ENCODE peak calls at places on chromosomes 13 and 19, in nine cellular contexts. J is breast epithelium, W is suprapubic skin, M is spleen, L is transverse colon, S is upper lobe of left lung, P is vagina, D is stomach, K is HCT116. H is an unnamed sample.

GRCh38 chr19:6925801-6926751 is 38.7 kb downstream of the ADGRE1 start:
- DNase-seq in L (no peak), K (no peak), M (no peak), S (no peak), W (no peak), J (no peak), P (no peak), D (no peak), H (no peak)

GRCh38 chr19:24033962-24034342 is 53.0 kb upstream of the ZNF254 start:
- DNase-seq in P (no peak), J (peak; percentile 35), D (peak; percentile 60), M (no peak), K (no peak), W (peak; percentile 68), L (peak; percentile 62), S (no peak), H (peak; percentile 75)

GRCh38 chr13:43356566-43356965 is 333.2 kb downstream of the DNAJC15 start:
- DNase-seq in L (no peak), W (no peak), J (no peak), M (no peak), P (no peak), K (no peak), S (no peak), D (no peak), H (no peak)

GRCh38 chr13:101401196-101401595 is 15.1 kb downstream of the NALCN start:
- DNase-seq in J (no peak), M (no peak), K (no peak), P (no peak), W (no peak), D (no peak), S (no peak), L (no peak), H (no peak)

GRCh38 chr19:3178377-3178972 is at the start of gene S1PR4:
- DNase-seq in S (no peak), J (no peak), L (peak; percentile 33), D (no peak), P (no peak), M (peak; percentile 95), K (no peak), W (no peak), H (no peak)

GRCh38 chr19:46493236-46494114 is 2.2 kb downstream of the PNMA8B start:
- DNase-seq in K (no peak), S (peak; percentile 91), J (no peak), W (peak; percentile 73), D (no peak), M (peak; percentile 80), P (no peak), L (peak; percentile 21), H (peak; percentile 72)

GRCh38 chr13:40344270-40345148 is 321.9 kb downstream of the FOXO1 start:
- DNase-seq in K (no peak), S (no peak), W (no peak), L (peak; percentile 38), J (no peak), P (peak; percentile 52), M (no peak), D (no peak), H (no peak)

GRCh38 chr19:47469719-47470118 is 2.0 kb downstream of the SLC8A2 start:
- DNase-seq in P (no peak), J (no peak), M (no peak), S (no peak), L (no peak), W (no peak), D (no peak), K (no peak), H (no peak)

GRCh38 chr13:41470187-41470586 is 12.8 kb downstream of the RGCC start:
- DNase-seq in D (no peak), L (no peak), J (no peak), P (no peak), W (no peak), M (no peak), K (no peak), S (no peak), H (no peak)

GRCh38 chr19:4971816-4972495 is 3.0 kb downstream of the KDM4B start:
- DNase-seq in L (no peak), D (no peak), W (peak; percentile 68), J (no peak), P (no peak), S (no peak), M (no peak), K (no peak), H (no peak)
- TF ChIP-seq POLR2AphosphoS5 in L (no peak), D (no peak), W (no peak), J (no peak), P (no peak), S (no peak), M (no peak), K (no peak), H (no peak)

GRCh38 chr19:18279516-18280246 is 1.7 kb downstream of the JUND start:
- DNase-seq in M (peak; percentile 98), L (peak; percentile 94), P (peak; percentile 96), K (peak; percentile 83), D (peak; percentile 92), S (peak; percentile 96), W (peak; percentile 93), J (peak; percentile 93), H (peak; percentile 97)
- TF ChIP-seq POLR2A in M (peak; percentile 84), L (peak; percentile 93), P (peak; percentile 97), K (peak; percentile 90), D (no peak), S (peak; percentile 55), W (peak; percentile 85), J (peak; percentile 85), H (peak; percentile 89)

GRCh38 chr13:81874253-81874652 is 1533.3 kb upstream of the SPRY2 start:
- DNase-seq in L (no peak), W (no peak), P (no peak), K (no peak), J (no peak), M (no peak), D (no peak), S (no peak), H (no peak)

GRCh38 chr13:81874681-81875661 is 1534.0 kb upstream of the SPRY2 start:
- DNase-seq in S (no peak), W (no peak), L (no peak), P (no peak), J (no peak), M (no peak), K (no peak), D (no peak), H (no peak)

GRCh38 chr13:81872581-81872980 is 1531.7 kb upstream of the SPRY2 start:
- DNase-seq in L (no peak), W (no peak), P (no peak), J (no peak), S (no peak), D (no peak), M (no peak), K (peak; percentile 12), H (no peak)
- TF ChIP-seq CTCF in L (peak; percentile 10), W (peak; percentile 21), P (no peak), J (no peak), S (no peak), D (no peak), M (no peak), K (peak; percentile 17), H (no peak)

GRCh38 chr19:42246143-42246868 is 3.9 kb upstream of the GSK3A start:
- DNase-seq in W (peak; percentile 91), J (peak; percentile 79), L (peak; percentile 74), M (peak; percentile 81), D (peak; percentile 73), P (no peak), S (no peak), K (no peak), H (peak; percentile 95)
- TF ChIP-seq POLR2AphosphoS5 in W (no peak), J (peak; percentile 60), L (peak; percentile 72), M (peak; percentile 59), D (no peak), P (peak; percentile 40), S (peak; percentile 27), K (peak; percentile 58), H (peak; percentile 59)

DNA sequence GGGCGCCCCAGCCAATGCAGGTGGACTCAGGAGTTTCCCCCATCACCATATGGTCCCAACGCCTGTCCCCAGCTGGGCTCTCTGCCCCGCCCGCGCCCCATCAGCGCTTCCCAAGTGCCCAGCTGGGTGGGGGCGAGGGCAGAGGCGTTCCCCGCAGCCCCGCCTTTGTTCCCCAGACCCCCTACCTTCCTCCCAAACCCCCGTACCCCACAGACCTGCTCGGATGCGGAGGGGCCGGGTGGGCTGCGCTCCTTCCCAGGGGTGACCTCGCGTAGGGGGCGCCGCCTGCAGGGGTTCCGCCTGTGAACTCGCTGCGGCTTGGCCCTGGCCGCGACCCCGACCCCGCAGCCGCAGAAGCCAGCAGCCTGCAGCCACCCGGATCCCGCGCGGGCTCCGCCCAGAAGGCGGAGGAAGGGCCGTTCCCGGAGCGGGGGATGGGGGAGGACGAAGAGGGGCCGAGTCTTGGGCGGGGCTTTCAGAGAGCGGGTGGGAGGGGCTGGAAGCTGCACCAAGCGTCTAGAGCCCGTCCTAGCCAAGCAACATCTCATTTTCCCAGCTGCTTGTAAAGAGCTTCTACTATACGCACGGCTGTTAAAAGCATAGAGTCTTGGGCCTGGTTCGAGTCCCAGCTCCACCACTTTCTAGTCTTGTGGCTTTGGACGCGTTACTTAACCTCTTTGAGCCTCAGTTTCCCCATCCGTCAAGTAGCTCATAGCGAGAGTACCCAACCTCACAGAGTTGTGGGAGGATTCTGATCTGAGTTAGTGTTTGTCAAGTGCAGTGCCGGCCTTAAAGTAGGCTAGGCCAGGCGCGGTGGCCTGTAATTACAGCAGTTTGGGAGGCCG is at the start of gene RAB3D:
- DNase-seq in M (peak; percentile 98), D (peak; percentile 96), J (peak; percentile 83), K (peak; percentile 63), W (peak; percentile 95), S (peak; percentile 95), L (peak; percentile 96), P (no peak), H (peak; percentile 98)
- TF ChIP-seq POLR2A in M (peak; percentile 41), D (no peak), J (peak; percentile 38), K (no peak), W (peak; percentile 40), S (no peak), L (peak; percentile 65), P (peak; percentile 60), H (no peak)